ENCODE peak calls at places on chromosome 12, in five cellular contexts. One of them, this sample, is unnamed.

GRCh38 chr12:131818821-131819585 is 9.2 kb upstream of the MMP17 start:
- DNase-seq in K562: no peak
- DNase-seq in HepG2: peak; percentile 54
- DNase-seq in H1: no peak
- DNase-seq in GM12878: no peak
- DNase-seq in this sample: no peak

GRCh38 chr12:93857279-93857894 is 180.2 kb downstream of the CRADD start:
- DNase-seq in K562: no peak
- DNase-seq in HepG2: no peak
- DNase-seq in H1: no peak
- DNase-seq in GM12878: no peak
- DNase-seq in this sample: no peak

GRCh38 chr12:1093166-1093751 is 102.2 kb downstream of the ERC1 start:
- DNase-seq in K562: no peak
- DNase-seq in HepG2: peak; percentile 71
- DNase-seq in H1: no peak
- DNase-seq in GM12878: no peak
- DNase-seq in this sample: peak; percentile 85

GRCh38 chr12:49121047-49121696 is 10.0 kb downstream of the TUBA1B start:
- DNase-seq in K562: peak; percentile 41
- DNase-seq in HepG2: peak; percentile 79
- DNase-seq in H1: peak; percentile 56
- DNase-seq in GM12878: no peak
- DNase-seq in this sample: peak; percentile 84

GRCh38 chr12:94640134-94640928 is 10.0 kb downstream of the TMCC3 start:
- DNase-seq in K562: no peak
- DNase-seq in HepG2: no peak
- DNase-seq in H1: no peak
- DNase-seq in GM12878: peak; percentile 88
- DNase-seq in this sample: no peak

GRCh38 chr12:112170971-112171596 is 45.7 kb downstream of the TRAFD1 start:
- DNase-seq in K562: no peak
- DNase-seq in HepG2: no peak
- DNase-seq in H1: no peak
- DNase-seq in GM12878: no peak
- DNase-seq in this sample: no peak

GRCh38 chr12:120099738-120100137 is 16.8 kb downstream of the RAB35 start:
- DNase-seq in K562: no peak
- DNase-seq in HepG2: no peak
- DNase-seq in H1: no peak
- DNase-seq in GM12878: no peak
- DNase-seq in this sample: no peak

GRCh38 chr12:8081228-8081920 is 700 bp upstream of the NECAP1 start:
- DNase-seq in K562: no peak
- DNase-seq in HepG2: no peak
- DNase-seq in H1: no peak
- DNase-seq in GM12878: no peak
- DNase-seq in this sample: no peak

GRCh38 chr12:66647034-66647691 is 31.7 kb downstream of the GRIP1 start:
- DNase-seq in K562: no peak
- DNase-seq in HepG2: no peak
- DNase-seq in H1: no peak
- DNase-seq in GM12878: no peak
- DNase-seq in this sample: no peak

GRCh38 chr12:6250343-6250742 is 50.1 kb downstream of the CD9 start:
- DNase-seq in K562: no peak
- DNase-seq in HepG2: no peak
- DNase-seq in H1: no peak
- DNase-seq in GM12878: no peak
- DNase-seq in this sample: no peak

GRCh38 chr12:56775638-56776037 is 12.5 kb downstream of the HSD17B6 start:
- DNase-seq in K562: no peak
- DNase-seq in HepG2: no peak
- DNase-seq in H1: no peak
- DNase-seq in GM12878: peak; percentile 11
- DNase-seq in this sample: no peak

GRCh38 chr12:116727261-116727660 is 10.6 kb downstream of the SPRING1 start:
- DNase-seq in K562: no peak
- DNase-seq in HepG2: peak; percentile 21
- DNase-seq in H1: no peak
- DNase-seq in GM12878: no peak
- DNase-seq in this sample: no peak
- H4K20me1 ChIP-seq in K562: no peaks in the 10 kb centered on the region
- H4K20me1 ChIP-seq in HepG2: peaks cover 14% of the 10 kb centered on the region
- H4K20me1 ChIP-seq in H1: peaks cover 6% of the 10 kb centered on the region
- H4K20me1 ChIP-seq in GM12878: no peaks in the 10 kb centered on the region
- H4K20me1 ChIP-seq in this sample: peaks cover 12% of the 10 kb centered on the region

GRCh38 chr12:106284294-106285105 is 18.0 kb upstream of the TCP11L2 start:
- DNase-seq in K562: no peak
- DNase-seq in HepG2: peak; percentile 91
- DNase-seq in H1: no peak
- DNase-seq in GM12878: no peak
- DNase-seq in this sample: no peak
- TF ChIP-seq CREB1 in K562: no peak
- TF ChIP-seq CREB1 in HepG2: peak; percentile 76
- TF ChIP-seq CREB1 in H1: no peak
- TF ChIP-seq CREB1 in GM12878: no peak
- TF ChIP-seq CREB1 in this sample: no peak

GRCh38 chr12:95653761-95654546 is 102.7 kb upstream of the USP44 start:
- DNase-seq in K562: no peak
- DNase-seq in HepG2: peak; percentile 70
- DNase-seq in H1: no peak
- DNase-seq in GM12878: no peak
- DNase-seq in this sample: no peak
- TF ChIP-seq POLR2AphosphoS5 in K562: no peak
- TF ChIP-seq POLR2AphosphoS5 in HepG2: no peak
- TF ChIP-seq POLR2AphosphoS5 in H1: no peak
- TF ChIP-seq POLR2AphosphoS5 in GM12878: no peak
- TF ChIP-seq POLR2AphosphoS5 in this sample: no peak

DNA sequence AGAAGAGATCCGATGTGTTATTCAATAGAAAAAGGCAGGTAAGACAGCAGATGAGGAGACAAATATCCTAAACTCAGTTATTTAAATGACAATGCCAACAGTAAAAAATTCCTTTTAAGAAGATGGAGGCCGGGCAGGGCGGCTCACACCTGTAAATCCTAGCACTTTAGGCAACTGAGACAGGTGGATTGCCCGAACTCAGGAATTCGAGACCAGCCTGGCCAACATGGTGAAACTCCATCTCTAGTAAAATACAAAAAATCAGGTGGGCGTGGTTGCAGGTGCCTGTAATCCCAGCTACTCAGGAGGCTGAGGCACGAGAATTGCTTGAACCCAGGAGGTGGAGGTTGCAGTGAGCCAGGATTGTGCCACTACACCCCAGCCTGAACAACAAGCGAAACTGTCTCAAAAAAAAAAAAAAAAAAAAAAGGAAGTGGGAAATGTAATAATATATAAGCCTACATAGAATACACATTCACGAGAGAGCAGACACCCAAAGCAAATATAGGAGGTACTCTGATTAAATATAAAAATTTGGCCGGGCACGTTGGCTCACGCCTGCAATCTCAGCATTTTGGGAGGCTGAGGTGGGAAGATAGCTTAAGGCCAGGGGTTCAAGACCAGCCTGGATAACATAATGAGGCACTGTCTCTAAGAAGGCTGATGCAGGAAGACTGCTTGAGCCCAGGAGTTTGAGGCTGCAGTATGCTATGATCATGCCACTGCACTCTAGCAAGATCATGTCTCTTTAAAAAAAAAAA is 19.0 kb downstream of the CORO1C start:
- DNase-seq in K562: no peak
- DNase-seq in HepG2: no peak
- DNase-seq in H1: peak; percentile 37
- DNase-seq in GM12878: no peak
- DNase-seq in this sample: peak; percentile 59
- H4K20me1 ChIP-seq in K562: peaks cover 5% of the 10 kb centered on the region
- H4K20me1 ChIP-seq in HepG2: peaks cover 17% of the 10 kb centered on the region
- H4K20me1 ChIP-seq in H1: peaks cover 4% of the 10 kb centered on the region
- H4K20me1 ChIP-seq in GM12878: no peaks in the 10 kb centered on the region
- H4K20me1 ChIP-seq in this sample: no peaks in the 10 kb centered on the region

GRCh38 chr12:63966603-63966975 is 122.1 kb downstream of the SRGAP1 start:
- DNase-seq in K562: no peak
- DNase-seq in HepG2: no peak
- DNase-seq in H1: no peak
- DNase-seq in GM12878: no peak
- DNase-seq in this sample: no peak

GRCh38 chr12:63967781-63968180 is 123.3 kb downstream of the SRGAP1 start:
- DNase-seq in K562: no peak
- DNase-seq in HepG2: no peak
- DNase-seq in H1: no peak
- DNase-seq in GM12878: no peak
- DNase-seq in this sample: no peak

GRCh38 chr12:63965936-63966602 is 121.6 kb downstream of the SRGAP1 start:
- DNase-seq in K562: no peak
- DNase-seq in HepG2: no peak
- DNase-seq in H1: no peak
- DNase-seq in GM12878: no peak
- DNase-seq in this sample: no peak

GRCh38 chr12:63967358-63967757 is 122.9 kb downstream of the SRGAP1 start:
- DNase-seq in K562: no peak
- DNase-seq in HepG2: no peak
- DNase-seq in H1: no peak
- DNase-seq in GM12878: no peak
- DNase-seq in this sample: no peak

GRCh38 chr12:63968685-63969084 is 124.2 kb downstream of the SRGAP1 start:
- DNase-seq in K562: no peak
- DNase-seq in HepG2: no peak
- DNase-seq in H1: no peak
- DNase-seq in GM12878: no peak
- DNase-seq in this sample: no peak
- TF ChIP-seq CREB1 in K562: no peak
- TF ChIP-seq CREB1 in HepG2: no peak
- TF ChIP-seq CREB1 in H1: no peak
- TF ChIP-seq CREB1 in GM12878: no peak
- TF ChIP-seq CREB1 in this sample: no peak

GRCh38 chr12:100395811-100396210 is 38.9 kb downstream of the SLC17A8 start:
- DNase-seq in K562: no peak
- DNase-seq in HepG2: no peak
- DNase-seq in H1: no peak
- DNase-seq in GM12878: no peak
- DNase-seq in this sample: no peak

GRCh38 chr12:100398307-100398706 is 41.4 kb downstream of the SLC17A8 start:
- DNase-seq in K562: no peak
- DNase-seq in HepG2: no peak
- DNase-seq in H1: no peak
- DNase-seq in GM12878: no peak
- DNase-seq in this sample: no peak

GRCh38 chr12:100391856-100392255 is 35.0 kb downstream of the SLC17A8 start:
- DNase-seq in K562: no peak
- DNase-seq in HepG2: peak; percentile 18
- DNase-seq in H1: no peak
- DNase-seq in GM12878: no peak
- DNase-seq in this sample: no peak

GRCh38 chr12:100388382-100388781 is 31.5 kb downstream of the SLC17A8 start:
- DNase-seq in K562: no peak
- DNase-seq in HepG2: peak; percentile 20
- DNase-seq in H1: no peak
- DNase-seq in GM12878: no peak
- DNase-seq in this sample: no peak

GRCh38 chr12:100393202-100393601 is 36.3 kb downstream of the SLC17A8 start:
- DNase-seq in K562: no peak
- DNase-seq in HepG2: no peak
- DNase-seq in H1: no peak
- DNase-seq in GM12878: no peak
- DNase-seq in this sample: no peak
- TF ChIP-seq POLR2AphosphoS5 in K562: no peak
- TF ChIP-seq POLR2AphosphoS5 in HepG2: no peak
- TF ChIP-seq POLR2AphosphoS5 in H1: no peak
- TF ChIP-seq POLR2AphosphoS5 in GM12878: no peak
- TF ChIP-seq POLR2AphosphoS5 in this sample: no peak

DNA sequence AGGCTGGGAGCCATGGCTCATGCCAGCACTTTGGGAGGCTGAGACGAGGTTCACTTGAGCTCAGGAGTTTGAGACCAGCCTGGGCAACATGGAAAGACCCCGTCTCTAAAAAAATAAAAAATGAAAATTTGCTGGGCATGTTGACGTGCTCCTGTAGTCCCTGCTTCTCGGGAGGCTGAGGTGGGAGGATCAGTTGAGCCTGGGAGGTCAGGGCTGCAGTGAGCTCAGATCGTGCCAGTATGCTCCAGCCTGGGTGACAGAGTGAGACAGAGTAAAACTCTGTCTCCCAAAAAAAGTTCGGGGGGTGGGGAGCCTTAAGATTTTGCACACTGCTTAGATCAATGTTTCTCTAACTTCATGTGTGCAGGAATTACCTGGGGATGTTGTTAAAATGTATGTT is 30.9 kb downstream of the ATP2A2 start:
- DNase-seq in K562: no peak
- DNase-seq in HepG2: no peak
- DNase-seq in H1: no peak
- DNase-seq in GM12878: no peak
- DNase-seq in this sample: no peak
- H4K20me1 ChIP-seq in K562: peaks cover 14% of the 10 kb centered on the region
- H4K20me1 ChIP-seq in HepG2: peaks cover 15% of the 10 kb centered on the region
- H4K20me1 ChIP-seq in H1: peaks cover 13% of the 10 kb centered on the region
- H4K20me1 ChIP-seq in GM12878: no peaks in the 10 kb centered on the region
- H4K20me1 ChIP-seq in this sample: peaks cover 63% of the 10 kb centered on the region

DNA sequence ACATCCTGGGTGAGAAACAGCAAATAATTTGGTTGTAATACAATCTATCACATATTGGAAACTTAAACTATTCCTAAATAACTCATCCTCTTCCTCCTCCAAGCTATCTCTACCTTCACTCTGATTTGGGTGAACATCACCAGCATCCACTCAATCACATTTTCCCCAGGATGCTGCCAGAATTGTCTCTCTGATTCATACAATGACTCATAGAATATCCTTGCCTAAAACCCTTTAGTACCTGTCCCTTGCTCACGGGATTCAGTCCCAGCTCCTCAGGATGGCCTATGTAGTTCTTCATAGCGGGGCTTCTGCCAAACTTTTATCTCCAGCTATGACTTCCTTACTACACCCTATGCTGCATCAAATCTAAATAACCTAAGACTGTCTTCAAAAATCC is 146.9 kb downstream of the EMP1 start:
- DNase-seq in K562: no peak
- DNase-seq in HepG2: no peak
- DNase-seq in H1: no peak
- DNase-seq in GM12878: no peak
- DNase-seq in this sample: no peak
- TF ChIP-seq CREB1 in K562: no peak
- TF ChIP-seq CREB1 in HepG2: no peak
- TF ChIP-seq CREB1 in H1: no peak
- TF ChIP-seq CREB1 in GM12878: no peak
- TF ChIP-seq CREB1 in this sample: no peak

This sample was measured in GM23338.